ENCODE peak calls at places on chromosomes 12 and 14, in nine cellular contexts. B is esophagus squamous epithelium; M is BE2C; U is stimulated activated CD4-positive, alpha-beta T cell treated with anti-CD3 and anti-CD28 coated beads, TNF-alpha, amount 100 ng/mL, for 1 hour; L is hippocampal formation; Z is SJSA1; N is NCI-H748 treated with DMSO at 0.1 percent for 48 hours; S is sciatic nerve; W is erythroblast. C is an unnamed sample.

GRCh38 chr12:13602217-13602616 is 379.2 kb downstream of the GRIN2B start:
- DNase-seq in B (no peak), M (no peak), U (no peak), L (no peak), Z (no peak), N (no peak), S (no peak), W (no peak), C (no peak)

GRCh38 chr14:92686763-92687427 is 61.5 kb downstream of the LGMN start:
- DNase-seq in B (no peak), M (peak), U (peak), L (no peak), Z (peak), N (peak), S (peak), W (peak), C (peak)

GRCh38 chr12:56682323-56682722 is 5.8 kb downstream of the PTGES3 start:
- DNase-seq in B (no peak), M (no peak), U (no peak), L (no peak), Z (no peak), N (no peak), S (no peak), W (no peak), C (no peak)

GRCh38 chr12:33514893-33515292 is 75.3 kb upstream of the SYT10 start:
- DNase-seq in B (no peak), M (no peak), U (no peak), L (no peak), Z (no peak), N (no peak), S (no peak), W (peak), C (no peak)

GRCh38 chr12:3199551-3200031 is 122.4 kb downstream of the TSPAN9 start:
- DNase-seq in B (no peak), M (peak), U (no peak), L (no peak), Z (no peak), N (no peak), S (no peak), W (no peak), C (no peak)

GRCh38 chr12:126093911-126094310 is 1028.7 kb downstream of the AACS start:
- DNase-seq in B (no peak), M (peak), U (no peak), L (no peak), Z (no peak), N (no peak), S (no peak), W (no peak), C (no peak)

GRCh38 chr14:20662968-20663731 is 21.2 kb upstream of the RNASE4 start:
- DNase-seq in B (peak), M (peak), U (peak), L (no peak), Z (peak), N (peak), S (peak), W (peak), C (peak)

GRCh38 chr12:53098354-53098981 is 1.0 kb downstream of the IGFBP6 start:
- DNase-seq in B (no peak), M (no peak), U (no peak), L (no peak), Z (peak), N (no peak), S (peak), W (no peak), C (no peak)

GRCh38 chr12:97560359-97560758 is 97.8 kb downstream of the RMST start:
- DNase-seq in B (no peak), M (no peak), U (no peak), L (no peak), Z (no peak), N (peak), S (no peak), W (no peak), C (no peak)

GRCh38 chr14:88322505-88323085 is 474 bp downstream of the KCNK10 start:
- DNase-seq in B (no peak), M (no peak), U (no peak), L (peak), Z (no peak), N (peak), S (no peak), W (no peak), C (no peak)

C was measured in SHP77.